ENCODE peak calls at places on chromosomes 16 and 17, in six cellular contexts. K, S, C, L, G and P are unnamed samples.

GRCh38 chr17:2020721-2021120 is 4.4 kb downstream of the RTN4RL1 start:
- DNase-seq in S (no peak), K (no peak), G (no peak), C (no peak), L (peak; percentile 19), P (no peak)

GRCh38 chr16:2856686-2857450 is 1.1 kb downstream of the PRSS22 start:
- DNase-seq in K (no peak), L (no peak), S (no peak), C (no peak), G (no peak), P (no peak)

GRCh38 chr17:36632916-36633846 is 31.8 kb downstream of the MRM1 start:
- DNase-seq in C (no peak), L (no peak), G (no peak), S (no peak), K (no peak), P (no peak)

GRCh38 chr16:53713403-53714013 is 9.6 kb downstream of the FTO start:
- DNase-seq in G (no peak), L (no peak), K (no peak), S (no peak), C (no peak), P (no peak)

GRCh38 chr16:75280331-75280804 is 28.9 kb upstream of the BCAR1 start:
- DNase-seq in L (peak; percentile 93), C (no peak), G (no peak), S (no peak), K (no peak), P (no peak)

GRCh38 chr17:77049440-77049839 is 91.3 kb upstream of the SEC14L1 start:
- DNase-seq in C (no peak), K (no peak), G (no peak), L (no peak), S (peak; percentile 64), P (no peak)

GRCh38 chr17:40610359-40610758 is 37.3 kb downstream of the SMARCE1 start:
- DNase-seq in C (no peak), K (no peak), S (no peak), L (no peak), G (no peak), P (no peak)

GRCh38 chr17:75693500-75694481 is 26.7 kb downstream of the SAP30BP start:
- DNase-seq in C (peak; percentile 82), S (peak; percentile 77), G (peak; percentile 57), L (no peak), K (peak; percentile 96), P (peak; percentile 97)

GRCh38 chr16:4706871-4707270 is 13.5 kb downstream of the NUDT16L1 start:
- DNase-seq in S (no peak), C (no peak), G (no peak), L (no peak), K (no peak), P (no peak)

GRCh38 chr17:1347681-1348318 is 52.2 kb downstream of the YWHAE start:
- DNase-seq in G (peak; percentile 45), C (no peak), K (no peak), L (no peak), S (no peak), P (peak; percentile 45)

GRCh38 chr16:3642397-3643094 is 11.9 kb upstream of the DNASE1 start:
- DNase-seq in L (peak; percentile 83), C (no peak), K (peak; percentile 72), G (peak; percentile 88), S (peak; percentile 25), P (peak; percentile 31)

GRCh38 chr17:9021985-9022552 is 759 bp downstream of the NTN1 start:
- DNase-seq in S (peak; percentile 71), C (peak; percentile 45), G (peak; percentile 63), K (peak; percentile 77), L (no peak), P (peak; percentile 80)

GRCh38 chr16:58331024-58331707 is 36.3 kb upstream of the PRSS54 start:
- DNase-seq in C (no peak), G (peak; percentile 22), L (no peak), K (no peak), S (peak; percentile 62), P (no peak)

GRCh38 chr16:87100306-87101058 is 216.7 kb downstream of the C16orf95 start:
- DNase-seq in K (no peak), C (no peak), L (no peak), S (no peak), G (no peak), P (no peak)

GRCh38 chr17:32828822-32829221 is 48.1 kb downstream of the MYO1D start:
- DNase-seq in S (no peak), L (no peak), K (no peak), G (no peak), C (no peak), P (no peak)

GRCh38 chr17:61543786-61544415 is 47.1 kb downstream of the NACA2 start:
- DNase-seq in S (no peak), G (no peak), C (no peak), L (no peak), K (no peak), P (no peak)

GRCh38 chr17:57875109-57876022 is 25.5 kb upstream of the MRPS23 start:
- DNase-seq in K (peak; percentile 91), G (peak; percentile 93), S (peak; percentile 60), L (peak; percentile 92), C (peak; percentile 76), P (peak; percentile 88)
- TF ChIP-seq CTCF in K (peak; percentile 44), G (peak; percentile 55), S (peak; percentile 73), L (peak; percentile 77), C (peak; percentile 53), P (peak; percentile 58)

GRCh38 chr17:82050152-82050760 is 1.4 kb downstream of the RFNG start:
- DNase-seq in S (no peak), K (no peak), C (no peak), G (no peak), L (no peak), P (no peak)
- H3K4me3 ChIP-seq in S (peak overlapping the region; percentile 90), K (peak overlapping the region; percentile 85), C (peak overlapping the region; percentile 91), G (peak overlapping the region; percentile 83), L (no peak overlapping the region), P (peak overlapping the region; percentile 93)

GRCh38 chr17:37671813-37672544 is 28.7 kb upstream of the DDX52 start:
- DNase-seq in G (no peak), S (no peak), L (peak; percentile 80), K (no peak), C (no peak), P (no peak)
- H3K27ac ChIP-seq in G (peak overlapping the region; percentile 94), S (no peak overlapping the region), L (peak overlapping the region; percentile 53), K (no peak overlapping the region), C (no peak overlapping the region), P (no peak overlapping the region)

GRCh38 chr16:30082545-30083090 is 6.8 kb downstream of the PPP4C start:
- DNase-seq in L (no peak), K (no peak), G (no peak), S (no peak), C (no peak), P (no peak)
- TF ChIP-seq CTCF in L (peak; percentile 38), K (peak; percentile 6), G (peak; percentile 22), S (no peak), C (no peak), P (no peak)

DNA sequence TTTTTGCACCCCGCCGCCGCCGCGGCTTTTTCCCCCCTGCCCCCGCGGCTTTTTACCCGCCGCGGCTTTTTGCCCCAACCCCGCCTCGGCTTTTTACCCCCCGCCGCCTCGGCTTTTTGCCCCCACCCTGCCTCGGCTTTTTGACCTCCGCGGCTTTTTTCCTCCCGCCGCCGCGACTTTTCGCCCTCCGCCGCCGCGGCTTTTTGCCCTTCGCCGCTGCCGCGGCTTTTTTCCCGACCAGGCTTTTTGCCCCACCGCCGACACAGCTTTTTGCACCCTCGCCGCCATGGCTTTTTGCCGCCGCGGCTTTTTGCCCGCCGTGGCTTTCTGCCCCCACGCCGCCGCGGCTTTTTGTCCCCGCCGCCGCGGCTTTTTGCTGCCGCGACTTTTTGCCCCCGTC is 137.0 kb upstream of the TP53TG3D start:
- DNase-seq in S (no peak), L (no peak), K (no peak), C (peak; percentile 7), G (peak; percentile 1), P (no peak)
- H3K4me3 ChIP-seq in S (no peak overlapping the region), L (no peak overlapping the region), K (peak overlapping the region; percentile 63), C (peak overlapping the region; percentile 68), G (no peak overlapping the region), P (peak overlapping the region; percentile 33)

DNA sequence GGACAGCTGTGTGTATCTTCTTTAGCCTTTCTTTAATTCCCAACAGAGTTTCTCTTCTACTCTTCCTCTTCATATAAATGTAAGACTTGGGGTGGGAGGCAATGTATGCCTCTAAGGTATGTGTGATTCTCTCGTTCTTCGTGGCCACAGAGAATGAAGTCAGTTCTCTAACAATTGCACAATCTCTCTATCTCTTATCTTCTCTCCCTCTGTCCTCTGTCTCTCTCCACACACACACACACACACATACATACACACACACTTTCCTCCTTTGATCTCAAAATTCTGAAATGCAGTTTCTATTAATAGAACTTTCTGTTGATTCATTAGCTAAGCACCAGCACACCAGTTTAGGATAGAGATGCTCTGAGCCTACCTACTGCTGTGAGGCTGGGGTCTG is 615.7 kb upstream of the SALL1 start:
- DNase-seq in S (no peak), C (no peak), L (no peak), K (no peak), G (no peak), P (no peak)
- H3K27ac ChIP-seq in S (no peak overlapping the region), C (no peak overlapping the region), L (no peak overlapping the region), K (no peak overlapping the region), G (no peak overlapping the region), P (no peak overlapping the region)

DNA sequence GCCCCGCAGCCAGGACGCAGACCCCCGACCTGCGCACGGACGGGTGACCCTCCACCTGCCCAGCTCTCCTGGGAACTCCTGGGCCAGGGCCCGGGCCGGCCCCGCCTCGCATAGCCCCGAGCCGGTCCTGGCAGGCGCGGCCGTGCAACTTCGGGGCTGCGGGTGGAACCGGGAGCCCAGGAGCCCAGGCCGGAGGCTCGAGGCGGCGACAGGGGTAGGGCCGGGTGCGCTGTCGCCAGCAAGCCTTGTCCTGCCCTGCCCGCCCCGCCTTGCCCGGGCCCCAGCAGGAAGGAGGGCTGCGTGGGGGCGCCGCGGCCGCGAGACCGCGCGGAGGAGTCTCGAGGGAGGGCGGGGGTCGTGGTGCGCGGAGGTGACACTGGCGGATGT is 412 bp downstream of the LMF1 start:
- DNase-seq in G (no peak), L (no peak), C (no peak), K (no peak), S (no peak), P (no peak)
- TF ChIP-seq CTCF in G (no peak), L (no peak), C (no peak), K (no peak), S (no peak), P (no peak)